ENCODE peak calls at places on chromosomes 13 and 19, in four cellular contexts. One of them, this sample, is unnamed.
A peak's percentile ranks its signal among the peaks of the same experiment; 100 is the strongest.

GRCh38 chr19:48398329-48399235 is 5.1 kb downstream of the GRIN2D start:
- DNase-seq in GM12865: peak; percentile 98
- DNase-seq in left ventricle myocardium superior: peak; percentile 88
- DNase-seq in mucosa of descending colon: peak; percentile 90
- DNase-seq in this sample: peak; percentile 64

GRCh38 chr13:39784347-39784746 is 128.9 kb downstream of the COG6 start:
- DNase-seq in mucosa of descending colon: no peak
- DNase-seq in left ventricle myocardium superior: no peak
- DNase-seq in GM12865: no peak
- DNase-seq in this sample: no peak

GRCh38 chr13:113997845-113998751 is 24.2 kb upstream of the C13orf46 start:
- DNase-seq in left ventricle myocardium superior: peak; percentile 76
- DNase-seq in mucosa of descending colon: peak; percentile 34
- DNase-seq in GM12865: no peak
- DNase-seq in this sample: no peak

GRCh38 chr13:78806457-78806856 is 147.5 kb upstream of the OBI1 start:
- DNase-seq in mucosa of descending colon: no peak
- DNase-seq in GM12865: peak; percentile 2
- DNase-seq in left ventricle myocardium superior: no peak
- DNase-seq in this sample: peak; percentile 43

GRCh38 chr19:19341026-19341425 is 20.4 kb downstream of the MAU2 start:
- DNase-seq in mucosa of descending colon: no peak
- DNase-seq in left ventricle myocardium superior: no peak
- DNase-seq in GM12865: no peak
- DNase-seq in this sample: no peak

GRCh38 chr13:74907788-74908187 is 574.2 kb downstream of the TBC1D4 start:
- DNase-seq in GM12865: no peak
- DNase-seq in mucosa of descending colon: no peak
- DNase-seq in left ventricle myocardium superior: no peak
- DNase-seq in this sample: no peak

GRCh38 chr13:30576528-30576927 is 41.2 kb upstream of the USPL1 start:
- DNase-seq in left ventricle myocardium superior: peak; percentile 35
- DNase-seq in GM12865: no peak
- DNase-seq in mucosa of descending colon: peak; percentile 10
- DNase-seq in this sample: no peak

GRCh38 chr13:49370390-49370789 is 73.5 kb downstream of the CAB39L start:
- DNase-seq in left ventricle myocardium superior: no peak
- DNase-seq in mucosa of descending colon: no peak
- DNase-seq in GM12865: no peak
- DNase-seq in this sample: no peak

GRCh38 chr19:40559394-40559793 is 17.3 kb upstream of the SHKBP1 start:
- DNase-seq in left ventricle myocardium superior: no peak
- DNase-seq in GM12865: no peak
- DNase-seq in mucosa of descending colon: no peak
- DNase-seq in this sample: no peak

GRCh38 chr19:37932985-37933953 is 26.3 kb downstream of the SIPA1L3 start:
- DNase-seq in GM12865: peak; percentile 37
- DNase-seq in mucosa of descending colon: peak; percentile 79
- DNase-seq in left ventricle myocardium superior: no peak
- DNase-seq in this sample: no peak

GRCh38 chr13:104936304-104936703 is 1599.2 kb downstream of the EFNB2 start:
- DNase-seq in left ventricle myocardium superior: no peak
- DNase-seq in GM12865: no peak
- DNase-seq in mucosa of descending colon: no peak
- DNase-seq in this sample: no peak

GRCh38 chr13:21039097-21039800 is 22.1 kb downstream of the LATS2 start:
- DNase-seq in left ventricle myocardium superior: no peak
- DNase-seq in GM12865: no peak
- DNase-seq in mucosa of descending colon: no peak
- DNase-seq in this sample: no peak

GRCh38 chr19:378706-379105 is 30.2 kb downstream of the C2CD4C start:
- DNase-seq in left ventricle myocardium superior: no peak
- DNase-seq in mucosa of descending colon: no peak
- DNase-seq in GM12865: no peak
- DNase-seq in this sample: no peak

GRCh38 chr19:45560038-45560437 is 24.6 kb downstream of the OPA3 start:
- DNase-seq in left ventricle myocardium superior: no peak
- DNase-seq in GM12865: no peak
- DNase-seq in mucosa of descending colon: no peak
- DNase-seq in this sample: no peak

GRCh38 chr13:44934724-44935123 is 54.5 kb downstream of the NUFIP1 start:
- DNase-seq in left ventricle myocardium superior: no peak
- DNase-seq in GM12865: peak; percentile 36
- DNase-seq in mucosa of descending colon: no peak
- DNase-seq in this sample: no peak

GRCh38 chr13:29964181-29964845 is 113.9 kb upstream of the UBL3 start:
- DNase-seq in mucosa of descending colon: no peak
- DNase-seq in GM12865: peak; percentile 26
- DNase-seq in left ventricle myocardium superior: no peak
- DNase-seq in this sample: peak; percentile 64

GRCh38 chr13:103203750-103204330 is 137.6 kb upstream of the SLC10A2 start:
- DNase-seq in left ventricle myocardium superior: no peak
- DNase-seq in GM12865: no peak
- DNase-seq in mucosa of descending colon: no peak
- DNase-seq in this sample: no peak

GRCh38 chr13:47672245-47672975 is 328.7 kb downstream of the SUCLA2 start:
- DNase-seq in GM12865: no peak
- DNase-seq in left ventricle myocardium superior: no peak
- DNase-seq in mucosa of descending colon: no peak
- DNase-seq in this sample: no peak

GRCh38 chr13:79581870-79582315 is 100.9 kb downstream of the NDFIP2 start:
- DNase-seq in left ventricle myocardium superior: peak; percentile 53
- DNase-seq in mucosa of descending colon: no peak
- DNase-seq in GM12865: no peak
- DNase-seq in this sample: no peak

GRCh38 chr19:38134538-38135149 is 89.4 kb downstream of the DPF1 start:
- DNase-seq in GM12865: peak; percentile 63
- DNase-seq in left ventricle myocardium superior: no peak
- DNase-seq in mucosa of descending colon: peak; percentile 49
- DNase-seq in this sample: peak; percentile 87

GRCh38 chr19:7989071-7989575 is 16.3 kb downstream of the ELAVL1 start:
- DNase-seq in GM12865: no peak
- DNase-seq in mucosa of descending colon: no peak
- DNase-seq in left ventricle myocardium superior: peak; percentile 43
- DNase-seq in this sample: no peak

GRCh38 chr19:6604906-6605305 is 14.0 kb upstream of the CD70 start:
- DNase-seq in mucosa of descending colon: no peak
- DNase-seq in GM12865: no peak
- DNase-seq in left ventricle myocardium superior: no peak
- DNase-seq in this sample: no peak

GRCh38 chr13:81596224-81596753 is 1255.4 kb upstream of the SPRY2 start:
- DNase-seq in mucosa of descending colon: no peak
- DNase-seq in GM12865: no peak
- DNase-seq in left ventricle myocardium superior: no peak
- DNase-seq in this sample: no peak

GRCh38 chr19:1736280-1736679 is 17.0 kb upstream of the ONECUT3 start:
- DNase-seq in GM12865: no peak
- DNase-seq in mucosa of descending colon: no peak
- DNase-seq in left ventricle myocardium superior: no peak
- DNase-seq in this sample: no peak

GRCh38 chr19:12603714-12604113 is 6.9 kb downstream of the ZNF490 start:
- DNase-seq in mucosa of descending colon: no peak
- DNase-seq in left ventricle myocardium superior: no peak
- DNase-seq in GM12865: peak; percentile 82
- DNase-seq in this sample: no peak

GRCh38 chr13:21058361-21058760 is 3.0 kb downstream of the LATS2 start:
- DNase-seq in mucosa of descending colon: peak; percentile 36
- DNase-seq in left ventricle myocardium superior: no peak
- DNase-seq in GM12865: no peak
- DNase-seq in this sample: no peak

GRCh38 chr13:98445340-98446233 is 131.3 kb downstream of the STK24 start:
- DNase-seq in GM12865: peak; percentile 78
- DNase-seq in left ventricle myocardium superior: peak; percentile 86
- DNase-seq in mucosa of descending colon: peak; percentile 87
- DNase-seq in this sample: peak; percentile 92

GRCh38 chr13:110617326-110618072 is 2.2 kb downstream of the NAXD start:
- DNase-seq in GM12865: no peak
- DNase-seq in left ventricle myocardium superior: no peak
- DNase-seq in mucosa of descending colon: peak; percentile 66
- DNase-seq in this sample: no peak

This sample was measured in Karpas-422.